ENCODE peak calls at places on chromosomes 2 and 18, in six cellular contexts. K, G, U, W, T and D are unnamed samples.

GRCh38 chr2:109726666-109727270 is 67.3 kb upstream of the RGPD5 start:
- DNase-seq in K (no peak), G (peak; percentile 21), U (no peak), W (no peak), T (no peak), D (no peak)

GRCh38 chr2:96489261-96489660 is 15.9 kb downstream of the NEURL3 start:
- DNase-seq in K (no peak), G (no peak), U (no peak), W (no peak), T (no peak), D (no peak)

GRCh38 chr2:30147715-30148611 is 1.2 kb downstream of the YPEL5 start:
- DNase-seq in K (no peak), G (peak; percentile 92), U (peak; percentile 49), W (peak; percentile 73), T (peak; percentile 80), D (peak; percentile 34)

GRCh38 chr2:182319556-182319955 is 107.3 kb downstream of the PDE1A start:
- DNase-seq in K (no peak), G (no peak), U (no peak), W (no peak), T (no peak), D (peak; percentile 52)

GRCh38 chr2:204950695-204951094 is 405.4 kb downstream of the PARD3B start:
- DNase-seq in K (no peak), G (no peak), U (no peak), W (no peak), T (no peak), D (no peak)

GRCh38 chr2:188770296-188770695 is 203.9 kb upstream of the COL3A1 start:
- DNase-seq in K (no peak), G (no peak), U (no peak), W (no peak), T (no peak), D (no peak)

GRCh38 chr2:224565452-224566035 is 19.6 kb downstream of the CUL3 start:
- DNase-seq in K (peak; percentile 41), G (no peak), U (no peak), W (no peak), T (no peak), D (no peak)

GRCh38 chr2:1588051-1588993 is 156.0 kb downstream of the PXDN start:
- DNase-seq in K (no peak), G (peak; percentile 57), U (no peak), W (no peak), T (no peak), D (no peak)

GRCh38 chr2:189613650-189614420 is 33.2 kb upstream of the SLC40A1 start:
- DNase-seq in K (no peak), G (no peak), U (no peak), W (no peak), T (no peak), D (peak; percentile 38)

GRCh38 chr2:27206346-27206745 is 5.5 kb upstream of the ATRAID start:
- DNase-seq in K (no peak), G (no peak), U (no peak), W (no peak), T (no peak), D (no peak)

GRCh38 chr2:133676392-133677130 is 108.3 kb upstream of the NCKAP5 start:
- DNase-seq in K (peak; percentile 49), G (no peak), U (no peak), W (no peak), T (no peak), D (peak; percentile 25)

GRCh38 chr18:60053747-60054304 is 154.0 kb downstream of the PMAIP1 start:
- DNase-seq in K (peak; percentile 84), G (no peak), U (no peak), W (no peak), T (peak; percentile 30), D (peak; percentile 98)

GRCh38 chr18:42112657-42113420 is 157.8 kb downstream of the PIK3C3 start:
- DNase-seq in K (no peak), G (no peak), U (no peak), W (no peak), T (no peak), D (peak; percentile 66)

GRCh38 chr2:102271844-102272243 is 39.5 kb upstream of the IL1RL1 start:
- DNase-seq in K (no peak), G (no peak), U (no peak), W (no peak), T (no peak), D (no peak)

GRCh38 chr2:120877409-120877808 is 141.7 kb downstream of the GLI2 start:
- DNase-seq in K (no peak), G (no peak), U (no peak), W (no peak), T (no peak), D (no peak)

DNA sequence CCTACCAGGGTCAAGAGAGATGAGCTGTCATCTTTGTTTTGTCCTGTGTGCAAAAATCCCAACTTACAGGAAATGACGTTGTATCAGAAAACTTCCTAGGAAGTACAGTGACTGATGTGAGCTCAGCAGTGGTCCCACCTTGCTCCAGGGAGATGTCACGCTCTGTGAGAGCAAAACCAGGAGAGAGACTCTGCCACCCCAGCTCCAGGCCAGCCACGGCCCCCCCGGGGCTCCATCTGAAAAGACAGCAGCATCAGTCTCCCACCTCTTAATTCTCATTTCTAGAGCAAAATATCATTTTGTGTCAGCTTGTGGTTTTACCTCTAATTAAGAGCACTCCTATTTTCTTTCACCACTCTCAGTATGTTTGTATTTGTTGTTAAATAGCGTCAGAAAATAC is 57.5 kb downstream of the MYL12B start:
- DNase-seq in K (no peak), G (no peak), U (no peak), W (no peak), T (no peak), D (no peak)
- H3K4me3 ChIP-seq in K (no peak overlapping the region), G (no peak overlapping the region), U (no peak overlapping the region), W (no peak overlapping the region), T (no peak overlapping the region), D (no peak overlapping the region)

GRCh38 chr2:200609027-200609614 is 23.3 kb downstream of the AOX1 start:
- DNase-seq in K (peak; percentile 72), G (no peak), U (no peak), W (no peak), T (no peak), D (peak; percentile 93)
- H3K4me3 ChIP-seq in K (no peak overlapping the region), G (no peak overlapping the region), U (no peak overlapping the region), W (no peak overlapping the region), T (no peak overlapping the region), D (peak overlapping the region; percentile 39)

GRCh38 chr2:219443697-219444023 is 9.0 kb downstream of the SPEG start:
- DNase-seq in K (no peak), G (no peak), U (no peak), W (no peak), T (no peak), D (no peak)

GRCh38 chr2:219440388-219441256 is 6.0 kb downstream of the SPEG start:
- DNase-seq in K (no peak), G (no peak), U (no peak), W (no peak), T (no peak), D (peak; percentile 21)

GRCh38 chr2:219442206-219443015 is 7.8 kb downstream of the SPEG start:
- DNase-seq in K (no peak), G (no peak), U (no peak), W (no peak), T (peak; percentile 73), D (no peak)

GRCh38 chr2:219443016-219443696 is 8.5 kb downstream of the SPEG start:
- DNase-seq in K (no peak), G (no peak), U (no peak), W (no peak), T (no peak), D (no peak)

GRCh38 chr2:219441451-219442205 is 7.0 kb downstream of the SPEG start:
- DNase-seq in K (no peak), G (no peak), U (no peak), W (peak; percentile 27), T (peak; percentile 72), D (peak; percentile 26)
- H3K4me3 ChIP-seq in K (peak overlapping the region; percentile 68), G (peak overlapping the region; percentile 40), U (peak overlapping the region; percentile 58), W (peak overlapping the region; percentile 55), T (peak overlapping the region; percentile 71), D (peak overlapping the region; percentile 43)

GRCh38 chr2:198004921-198005829 is 200.8 kb downstream of the PLCL1 start:
- DNase-seq in K (no peak), G (no peak), U (no peak), W (no peak), T (no peak), D (no peak)
- H3K4me3 ChIP-seq in K (no peak overlapping the region), G (no peak overlapping the region), U (no peak overlapping the region), W (peak overlapping the region; percentile 11), T (no peak overlapping the region), D (no peak overlapping the region)